ENCODE peak calls at places on chromosomes 2 and 18, in eight cellular contexts. B, V, I, J, G, Q, Z and M are unnamed samples.

GRCh38 chr2:68434981-68435380 is 32.1 kb downstream of the FBXO48 start:
- DNase-seq in J (no peak), Q (no peak), I (no peak), V (no peak), B (no peak), Z (no peak), G (no peak), M (no peak)

GRCh38 chr2:237159006-237159897 is 73.6 kb downstream of the COPS8 start:
- DNase-seq in J (no peak), V (no peak), B (no peak), G (no peak), I (no peak), Z (no peak), Q (no peak), M (peak; percentile 62)

GRCh38 chr2:36698978-36699377 is 2.5 kb downstream of the VIT start:
- DNase-seq in Q (no peak), Z (no peak), B (no peak), G (no peak), V (no peak), I (no peak), J (peak; percentile 76), M (no peak)

GRCh38 chr18:74499633-74500032 is 3.5 kb downstream of the CNDP2 start:
- DNase-seq in Z (peak; percentile 71), V (peak; percentile 89), J (peak; percentile 31), B (no peak), G (peak; percentile 91), I (peak; percentile 78), Q (peak; percentile 57), M (peak; percentile 42)

GRCh38 chr2:8987413-8987812 is 16.1 kb downstream of the MBOAT2 start:
- DNase-seq in G (no peak), Z (no peak), B (peak; percentile 56), I (no peak), V (no peak), Q (no peak), J (no peak), M (no peak)

GRCh38 chr2:171185941-171186340 is 25.2 kb upstream of the TLK1 start:
- DNase-seq in Q (no peak), B (peak; percentile 87), J (no peak), I (no peak), G (peak; percentile 4), V (no peak), Z (no peak), M (peak; percentile 66)

GRCh38 chr2:76895469-76895868 is 626.7 kb downstream of the LRRTM4 start:
- DNase-seq in B (peak; percentile 1), G (no peak), I (no peak), J (no peak), Q (peak; percentile 5), V (no peak), Z (no peak), M (no peak)

GRCh38 chr2:41912766-41913165 is 135.1 kb upstream of the PKDCC start:
- DNase-seq in G (no peak), Q (no peak), B (no peak), V (no peak), I (no peak), Z (no peak), J (no peak), M (no peak)

GRCh38 chr2:190927257-190927656 is 46.6 kb downstream of the GLS start:
- DNase-seq in Z (no peak), J (no peak), I (no peak), Q (no peak), G (no peak), V (no peak), B (peak; percentile 69), M (no peak)

GRCh38 chr2:71530246-71530986 is 77.1 kb downstream of the DYSF start:
- DNase-seq in B (peak; percentile 28), V (no peak), I (no peak), Z (no peak), Q (peak; percentile 77), J (no peak), G (no peak), M (peak; percentile 40)

GRCh38 chr18:72456802-72457201 is 87.3 kb downstream of the CBLN2 start:
- DNase-seq in J (no peak), I (no peak), Q (no peak), G (no peak), V (no peak), B (peak; percentile 14), Z (no peak), M (peak; percentile 4)

GRCh38 chr2:109173311-109174171 is 44.5 kb downstream of the SH3RF3 start:
- DNase-seq in I (peak; percentile 51), Q (peak; percentile 74), V (no peak), G (peak; percentile 70), B (peak; percentile 87), Z (peak; percentile 42), J (peak; percentile 78), M (peak; percentile 87)

GRCh38 chr2:109175350-109175678 is 46.3 kb downstream of the SH3RF3 start:
- DNase-seq in I (no peak), V (no peak), B (no peak), J (no peak), Z (no peak), Q (no peak), G (no peak), M (no peak)

GRCh38 chr2:109172556-109173105 is 43.6 kb downstream of the SH3RF3 start:
- DNase-seq in G (no peak), B (peak; percentile 44), I (no peak), J (no peak), Q (no peak), Z (no peak), V (no peak), M (no peak)

GRCh38 chr2:109174626-109175349 is 45.8 kb downstream of the SH3RF3 start:
- DNase-seq in Z (no peak), G (no peak), Q (no peak), V (no peak), I (no peak), J (no peak), B (no peak), M (no peak)

DNA sequence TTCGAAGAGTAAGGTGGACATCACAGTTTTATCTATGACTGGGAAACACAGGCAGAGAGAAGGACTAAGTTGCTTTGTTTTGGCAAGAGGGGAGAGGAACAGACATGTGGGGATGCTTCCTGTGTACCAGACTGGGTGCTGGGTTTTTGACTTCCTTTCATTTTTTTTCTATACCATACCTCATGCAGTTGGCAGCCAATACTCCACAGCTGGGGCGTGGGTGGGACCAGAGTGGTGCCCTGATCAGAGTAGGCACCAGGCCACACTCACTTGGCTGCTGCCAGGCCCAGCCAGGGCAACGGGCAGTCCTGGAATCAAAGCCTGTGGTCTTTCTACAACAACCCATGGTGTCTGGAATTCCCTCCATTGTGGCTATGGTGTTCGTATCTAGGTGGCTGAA is 45.2 kb downstream of the SH3RF3 start:
- DNase-seq in I (no peak), J (no peak), Z (no peak), G (no peak), V (no peak), Q (no peak), B (no peak), M (no peak)
- H3K4me1 ChIP-seq in I (peaks cover 43% of the 10 kb centered on the region), J (no peaks in the 10 kb centered on the region), Z (peaks cover 68% of the 10 kb centered on the region), G (peaks cover 44% of the 10 kb centered on the region), V (no peaks in the 10 kb centered on the region), Q (peaks cover 2% of the 10 kb centered on the region), B (peaks cover 41% of the 10 kb centered on the region), M (peaks cover 45% of the 10 kb centered on the region)

GRCh38 chr2:123154195-123154594 is 870.9 kb upstream of the CNTNAP5 start:
- DNase-seq in G (no peak), V (no peak), I (no peak), B (no peak), Z (no peak), J (no peak), Q (no peak), M (no peak)

GRCh38 chr2:123157016-123157415 is 868.1 kb upstream of the CNTNAP5 start:
- DNase-seq in Q (no peak), V (no peak), J (no peak), I (no peak), G (no peak), Z (no peak), B (no peak), M (no peak)

GRCh38 chr2:123153041-123153440 is 872.0 kb upstream of the CNTNAP5 start:
- DNase-seq in Z (no peak), V (no peak), G (no peak), B (no peak), J (no peak), I (no peak), Q (no peak), M (no peak)
- H3K4me1 ChIP-seq in Z (no peaks in the 10 kb centered on the region), V (no peaks in the 10 kb centered on the region), G (no peaks in the 10 kb centered on the region), B (no peaks in the 10 kb centered on the region), J (no peaks in the 10 kb centered on the region), I (no peaks in the 10 kb centered on the region), Q (no peaks in the 10 kb centered on the region), M (no peaks in the 10 kb centered on the region)

DNA sequence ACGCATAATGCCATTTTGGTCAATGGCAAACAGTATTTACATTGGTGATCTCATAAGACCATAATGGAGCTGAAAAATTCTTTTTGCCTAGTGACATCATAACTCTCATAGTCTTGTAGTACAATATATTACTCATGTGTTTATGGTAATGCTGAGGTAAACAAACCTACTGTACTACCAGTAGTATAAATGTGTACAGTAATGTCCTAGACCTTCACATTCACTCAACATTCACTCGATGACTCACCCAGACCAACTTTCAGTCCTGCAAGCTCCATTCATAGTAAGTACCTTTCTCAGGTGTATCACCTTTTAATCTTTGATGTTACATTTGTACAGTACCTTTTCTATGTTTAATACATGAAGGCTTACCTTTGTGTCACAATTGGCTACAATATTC is 558.2 kb upstream of the PIK3C3 start:
- DNase-seq in J (no peak), I (no peak), Q (no peak), G (no peak), B (peak; percentile 1), V (no peak), Z (no peak), M (no peak)
- H3K4me1 ChIP-seq in J (no peaks in the 10 kb centered on the region), I (no peaks in the 10 kb centered on the region), Q (no peaks in the 10 kb centered on the region), G (no peaks in the 10 kb centered on the region), B (no peaks in the 10 kb centered on the region), V (no peaks in the 10 kb centered on the region), Z (peaks cover 5% of the 10 kb centered on the region), M (no peaks in the 10 kb centered on the region)

GRCh38 chr18:5266721-5267120 is 28.8 kb downstream of the ZBTB14 start:
- DNase-seq in I (no peak), J (no peak), V (no peak), G (no peak), Q (no peak), Z (no peak), B (no peak), M (no peak)
- H3K4me1 ChIP-seq in I (no peaks in the 10 kb centered on the region), J (no peaks in the 10 kb centered on the region), V (no peaks in the 10 kb centered on the region), G (no peaks in the 10 kb centered on the region), Q (no peaks in the 10 kb centered on the region), Z (no peaks in the 10 kb centered on the region), B (no peaks in the 10 kb centered on the region), M (no peaks in the 10 kb centered on the region)

DNA sequence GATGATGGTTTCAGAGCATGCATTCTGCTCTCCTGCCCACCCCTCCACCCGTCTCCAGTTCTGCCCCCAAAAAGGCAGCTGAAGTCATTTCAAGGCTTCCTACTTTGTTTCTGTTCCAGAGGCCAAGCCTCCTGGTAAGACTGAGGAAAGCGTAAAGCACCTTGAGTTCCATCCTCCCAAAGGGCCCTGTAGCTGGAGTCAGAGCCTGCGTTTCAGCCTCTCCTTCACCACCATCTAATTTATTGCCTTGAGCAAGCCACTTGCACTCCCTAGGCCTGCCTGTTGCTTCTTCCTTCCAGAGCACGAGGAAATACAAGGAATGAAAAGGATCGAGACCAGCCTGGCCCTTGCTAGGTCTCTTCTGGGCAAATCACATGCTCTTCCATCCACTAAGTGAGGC is 244.2 kb upstream of the RAB12 start:
- DNase-seq in I (no peak), Q (no peak), V (no peak), G (no peak), B (no peak), Z (no peak), J (no peak), M (no peak)
- H3K4me1 ChIP-seq in I (peaks cover 10% of the 10 kb centered on the region), Q (peaks cover 13% of the 10 kb centered on the region), V (no peaks in the 10 kb centered on the region), G (peaks cover 9% of the 10 kb centered on the region), B (peaks cover 9% of the 10 kb centered on the region), Z (peaks cover 19% of the 10 kb centered on the region), J (no peaks in the 10 kb centered on the region), M (no peaks in the 10 kb centered on the region)